ENCODE peak calls at places on chromosomes 13 and 19, in seven cellular contexts. S, V, E, L, G, I and O are unnamed samples.
A peak's percentile ranks its signal among the peaks of the same experiment; 100 is the strongest.

GRCh38 chr13:99150575-99151370 is 49.9 kb upstream of the UBAC2 start:
- DNase-seq in E (no peak), G (peak; percentile 83), V (peak; percentile 89), L (peak; percentile 80), S (no peak), I (no peak), O (no peak)

GRCh38 chr19:52211203-52211602 is 21.4 kb downstream of the PPP2R1A start:
- DNase-seq in S (no peak), V (no peak), L (no peak), I (no peak), E (no peak), G (no peak), O (no peak)

GRCh38 chr19:49506575-49507105 is 5.8 kb upstream of the FCGRT start:
- DNase-seq in G (peak; percentile 70), L (no peak), I (peak; percentile 79), V (no peak), E (no peak), S (peak; percentile 59), O (peak; percentile 72)

GRCh38 chr19:15479391-15480345 is at the start of gene PGLYRP2:
- DNase-seq in I (no peak), G (peak; percentile 17), V (peak; percentile 9), E (no peak), L (no peak), S (no peak), O (no peak)

GRCh38 chr13:43880930-43881329 is 1.2 kb downstream of the LACC1 start:
- DNase-seq in I (no peak), S (no peak), V (no peak), E (no peak), G (no peak), L (no peak), O (no peak)

GRCh38 chr19:42532881-42533280 is 4.6 kb upstream of the CEACAM1 start:
- DNase-seq in E (no peak), V (no peak), I (no peak), S (no peak), G (no peak), L (no peak), O (no peak)

GRCh38 chr13:91647361-91647970 is 249.0 kb downstream of the GPC5 start:
- DNase-seq in G (peak; percentile 6), S (no peak), I (peak; percentile 82), E (no peak), V (no peak), L (no peak), O (no peak)

GRCh38 chr13:37429976-37430375 is 168.6 kb downstream of the POSTN start:
- DNase-seq in E (no peak), L (peak; percentile 98), S (no peak), I (no peak), V (peak; percentile 84), G (peak; percentile 89), O (no peak)

GRCh38 chr13:71867101-71867814 is at the start of gene DACH1:
- DNase-seq in G (peak; percentile 82), I (peak; percentile 90), E (peak; percentile 42), V (peak; percentile 8), L (peak; percentile 69), S (peak; percentile 17), O (peak; percentile 42)

GRCh38 chr13:24234200-24234915 is 73.8 kb downstream of the SPATA13 start:
- DNase-seq in S (no peak), V (no peak), E (no peak), L (no peak), I (no peak), G (no peak), O (no peak)

GRCh38 chr13:72781461-72782439 is at the start of the genes DIS3 and PIBF1:
- DNase-seq in V (peak; percentile 99), E (peak; percentile 98), L (peak; percentile 99), G (peak; percentile 99), I (peak; percentile 100), S (peak; percentile 98), O (peak; percentile 99)

GRCh38 chr19:7488736-7489353 is at the start of gene PEX11G:
- DNase-seq in V (peak; percentile 64), S (peak; percentile 86), G (peak; percentile 85), L (peak; percentile 80), E (peak; percentile 73), I (peak; percentile 93), O (peak; percentile 98)

GRCh38 chr19:7482584-7483439 is 6.0 kb downstream of the PEX11G start:
- DNase-seq in V (no peak), L (no peak), G (no peak), I (no peak), E (no peak), S (no peak), O (no peak)

GRCh38 chr13:77026255-77026782 is 640 bp downstream of the FBXL3 start:
- DNase-seq in G (peak; percentile 82), S (peak; percentile 70), L (peak; percentile 71), V (peak; percentile 56), E (peak; percentile 38), I (peak; percentile 80), O (peak; percentile 92)

GRCh38 chr13:94182185-94182761 is 297.2 kb downstream of the DCT start:
- DNase-seq in L (no peak), I (no peak), E (no peak), G (no peak), S (no peak), V (no peak), O (no peak)

GRCh38 chr13:44347301-44347700 is 26.3 kb upstream of the SERP2 start:
- DNase-seq in G (peak; percentile 23), S (no peak), V (no peak), I (no peak), L (no peak), E (no peak), O (no peak)

GRCh38 chr19:498591-498950 is 2.3 kb downstream of the MADCAM1 start:
- DNase-seq in S (no peak), V (no peak), L (no peak), G (no peak), E (no peak), I (no peak), O (no peak)

GRCh38 chr13:48158915-48159314 is 64.0 kb upstream of the MED4 start:
- DNase-seq in I (no peak), S (no peak), V (no peak), G (no peak), L (no peak), E (no peak), O (no peak)

GRCh38 chr19:16893686-16893990 is 4.8 kb downstream of the F2RL3 start:
- DNase-seq in I (no peak), G (no peak), S (no peak), L (no peak), V (no peak), E (no peak), O (no peak)

GRCh38 chr13:73411067-73411809 is 352.4 kb downstream of the KLF5 start:
- DNase-seq in L (no peak), G (peak; percentile 8), I (no peak), E (no peak), S (no peak), V (peak; percentile 14), O (no peak)

GRCh38 chr19:3403489-3404323 is 37.3 kb downstream of the NFIC start:
- DNase-seq in S (peak; percentile 81), G (peak; percentile 53), E (no peak), L (peak; percentile 96), I (no peak), V (peak; percentile 92), O (peak; percentile 93)

GRCh38 chr13:102799544-102800144 is 725 bp downstream of the BIVM start:
- DNase-seq in I (peak; percentile 7), V (no peak), S (no peak), E (peak; percentile 30), L (peak; percentile 27), G (peak; percentile 51), O (peak; percentile 60)

GRCh38 chr13:26708007-26708297 is 52.6 kb downstream of the GPR12 start:
- DNase-seq in E (no peak), V (no peak), G (no peak), I (no peak), S (no peak), L (no peak), O (no peak)

GRCh38 chr19:51590441-51590840 is 19.4 kb downstream of the ZNF175 start:
- DNase-seq in G (no peak), E (no peak), V (no peak), L (no peak), I (no peak), S (no peak), O (no peak)

GRCh38 chr19:12946092-12946845 is 607 bp downstream of the RAD23A start:
- DNase-seq in S (no peak), G (peak; percentile 89), L (peak; percentile 88), I (peak; percentile 71), V (peak; percentile 75), E (peak; percentile 49), O (peak; percentile 92)

GRCh38 chr19:9054768-9055167 is 32.1 kb upstream of the OR1M1 start:
- DNase-seq in V (no peak), L (no peak), E (no peak), S (no peak), G (no peak), I (no peak), O (no peak)

GRCh38 chr13:36445806-36446423 is 13.6 kb downstream of the CCNA1 start:
- DNase-seq in L (no peak), G (peak; percentile 19), V (no peak), E (no peak), S (no peak), I (no peak), O (no peak)

GRCh38 chr19:3670796-3671679 is 29.2 kb downstream of the PIP5K1C start:
- DNase-seq in G (peak; percentile 73), I (no peak), V (peak; percentile 55), E (no peak), L (peak; percentile 76), S (peak; percentile 65), O (peak; percentile 89)

GRCh38 chr13:32829676-32830091 is 186.5 kb upstream of the KL start:
- DNase-seq in E (no peak), V (peak; percentile 74), L (peak; percentile 54), S (no peak), I (no peak), G (peak; percentile 92), O (no peak)

GRCh38 chr13:98293103-98293502 is 116.0 kb upstream of the RNF113B start:
- DNase-seq in S (no peak), G (no peak), E (no peak), L (no peak), V (no peak), I (no peak), O (no peak)

GRCh38 chr19:47729799-47730520 is 15.4 kb upstream of the NOP53 start:
- DNase-seq in G (peak; percentile 34), I (peak; percentile 82), S (peak; percentile 56), E (no peak), L (no peak), V (no peak), O (peak; percentile 77)

GRCh38 chr13:63636231-63636993 is 2220.8 kb upstream of the PCDH20 start:
- DNase-seq in S (no peak), E (no peak), V (no peak), I (peak; percentile 69), L (peak; percentile 5), G (peak; percentile 50), O (no peak)

GRCh38 chr13:46010148-46010547 is 42.4 kb downstream of the ZC3H13 start:
- DNase-seq in S (no peak), L (peak; percentile 8), G (peak; percentile 25), E (no peak), I (peak; percentile 4), V (no peak), O (no peak)